ENCODE peak calls at places on chromosomes 6 and 20, in eight cellular contexts. R, B, V, D, A, I, M and E are unnamed samples.

GRCh38 chr20:37841991-37842390 is 60.9 kb upstream of the VSTM2L start:
- DNase-seq in R (no peak), B (no peak), V (no peak), D (no peak), A (no peak), I (no peak), M (no peak), E (no peak)

GRCh38 chr20:35618372-35619131 is 2.9 kb downstream of the SPAG4 start:
- DNase-seq in R (no peak), B (peak), V (peak), D (no peak), A (peak), I (no peak), M (peak), E (peak)

GRCh38 chr6:126266664-126267063 is 73.3 kb upstream of the CENPW start:
- DNase-seq in R (no peak), B (no peak), V (no peak), D (no peak), A (no peak), I (no peak), M (no peak), E (no peak)

GRCh38 chr20:46358336-46359058 is 47.9 kb downstream of the ELMO2 start:
- DNase-seq in R (no peak), B (no peak), V (no peak), D (no peak), A (no peak), I (no peak), M (no peak), E (no peak)

GRCh38 chr6:16148498-16148897 is 19.6 kb downstream of the MYLIP start:
- DNase-seq in R (no peak), B (peak), V (no peak), D (no peak), A (no peak), I (no peak), M (no peak), E (no peak)

GRCh38 chr6:16409531-16410441 is 171.4 kb downstream of the GMPR start:
- DNase-seq in R (peak), B (no peak), V (peak), D (peak), A (peak), I (no peak), M (peak), E (peak)

GRCh38 chr20:49700411-49701185 is 13.1 kb downstream of the B4GALT5 start:
- DNase-seq in R (no peak), B (no peak), V (peak), D (no peak), A (peak), I (no peak), M (peak), E (peak)

GRCh38 chr6:105326216-105326615 is 76.7 kb downstream of the PREP start:
- DNase-seq in R (no peak), B (no peak), V (peak), D (no peak), A (peak), I (no peak), M (peak), E (peak)

GRCh38 chr6:44338228-44339122 is 4.0 kb upstream of the SPATS1 start:
- DNase-seq in R (no peak), B (no peak), V (peak), D (peak), A (peak), I (no peak), M (peak), E (peak)

GRCh38 chr20:58700823-58701222 is 8.2 kb downstream of the NPEPL1 start:
- DNase-seq in R (no peak), B (peak), V (no peak), D (no peak), A (no peak), I (no peak), M (no peak), E (no peak)

GRCh38 chr20:21981607-21982344 is 276.3 kb downstream of the PAX1 start:
- DNase-seq in R (no peak), B (no peak), V (no peak), D (no peak), A (no peak), I (no peak), M (peak), E (peak)

GRCh38 chr6:27545271-27546046 is 72.6 kb upstream of the ZNF184 start:
- DNase-seq in R (no peak), B (no peak), V (peak), D (no peak), A (peak), I (no peak), M (no peak), E (peak)

GRCh38 chr6:89180112-89180511 is 34.3 kb downstream of the PM20D2 start:
- DNase-seq in R (no peak), B (no peak), V (no peak), D (no peak), A (no peak), I (no peak), M (no peak), E (no peak)

GRCh38 chr6:142965164-142965563 is 20.2 kb upstream of the HIVEP2 start:
- DNase-seq in R (no peak), B (no peak), V (no peak), D (no peak), A (no peak), I (no peak), M (no peak), E (no peak)

GRCh38 chr6:490251-491037 is 98.9 kb downstream of the IRF4 start:
- DNase-seq in R (no peak), B (no peak), V (no peak), D (no peak), A (no peak), I (no peak), M (no peak), E (no peak)

GRCh38 chr6:14910692-14911547 is 334.9 kb upstream of the JARID2 start:
- DNase-seq in R (no peak), B (peak), V (no peak), D (peak), A (peak), I (no peak), M (no peak), E (peak)

GRCh38 chr20:61311656-61312387 is 59.8 kb downstream of the CDH4 start:
- DNase-seq in R (no peak), B (no peak), V (peak), D (no peak), A (no peak), I (no peak), M (no peak), E (no peak)

GRCh38 chr6:12291785-12292604 is 1.8 kb downstream of the EDN1 start:
- DNase-seq in R (no peak), B (peak), V (peak), D (no peak), A (peak), I (no peak), M (peak), E (peak)

GRCh38 chr6:142416179-142416578 is 114.4 kb downstream of the ADGRG6 start:
- DNase-seq in R (no peak), B (no peak), V (peak), D (no peak), A (peak), I (peak), M (peak), E (peak)

GRCh38 chr20:35511814-35512420 is 17.5 kb downstream of the C20orf173 start:
- DNase-seq in R (no peak), B (no peak), V (peak), D (no peak), A (peak), I (no peak), M (peak), E (peak)

GRCh38 chr6:137043710-137044365 is 927 bp downstream of the IL20RA start:
- DNase-seq in R (no peak), B (no peak), V (peak), D (no peak), A (peak), I (no peak), M (peak), E (peak)

GRCh38 chr6:111709615-111710398 is 104.1 kb upstream of the TRAF3IP2 start:
- DNase-seq in R (no peak), B (no peak), V (peak), D (peak), A (peak), I (no peak), M (peak), E (peak)
- H3K4me3 ChIP-seq in R (peak), B (no peak), V (no peak), D (no peak), A (no peak), I (no peak), M (peak), E (no peak)

GRCh38 chr20:31676534-31677030 is 38.9 kb downstream of the COX4I2 start:
- DNase-seq in R (no peak), B (no peak), V (no peak), D (no peak), A (no peak), I (no peak), M (peak), E (no peak)
- H3K4me3 ChIP-seq in R (no peak), B (no peak), V (no peak), D (no peak), A (no peak), I (no peak), M (no peak), E (no peak)

DNA sequence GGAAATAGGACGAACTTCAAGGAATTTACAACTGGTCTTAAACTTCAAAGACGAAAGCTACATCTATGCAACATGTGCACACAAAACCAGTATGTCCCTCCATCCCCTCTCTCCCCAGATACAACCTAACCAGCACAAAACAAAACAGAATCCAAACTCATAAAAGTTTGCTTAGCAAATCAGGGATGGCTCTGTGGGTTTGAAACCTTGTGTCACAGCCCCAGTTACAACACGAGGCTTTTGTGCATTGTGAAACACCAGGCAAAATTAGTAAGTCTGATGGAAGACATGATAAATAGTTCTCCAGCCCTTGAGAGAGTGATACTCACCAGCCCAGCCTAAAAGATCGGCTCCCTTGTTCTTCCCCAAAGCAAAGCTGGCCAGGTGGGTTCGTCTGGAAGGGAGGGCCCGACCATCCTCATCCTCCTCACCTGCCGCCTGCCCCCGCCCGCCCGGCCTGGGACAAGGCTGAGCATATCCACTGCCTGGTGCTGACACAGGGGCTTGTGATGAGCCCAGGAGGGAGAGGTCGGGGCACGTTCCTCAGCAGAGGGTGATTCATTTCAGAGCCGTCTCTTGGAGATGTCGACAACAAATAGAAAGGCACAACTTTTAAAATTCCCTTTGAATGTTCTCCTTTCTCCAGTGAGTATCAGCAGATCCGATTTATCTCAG is 198.0 kb downstream of the TFAP2C start:
- DNase-seq in R (no peak), B (no peak), V (peak), D (no peak), A (peak), I (no peak), M (peak), E (peak)
- H3K4me3 ChIP-seq in R (peak), B (no peak), V (peak), D (no peak), A (peak), I (peak), M (no peak), E (no peak)

GRCh38 chr6:3565291-3565690 is 108.4 kb upstream of the SLC22A23 start:
- DNase-seq in R (no peak), B (no peak), V (no peak), D (no peak), A (no peak), I (no peak), M (no peak), E (no peak)
- H3K4me3 ChIP-seq in R (no peak), B (no peak), V (no peak), D (no peak), A (no peak), I (no peak), M (no peak), E (no peak)

GRCh38 chr6:1702580-1703051 is 92.9 kb downstream of the FOXC1 start:
- DNase-seq in R (no peak), B (no peak), V (no peak), D (no peak), A (no peak), I (no peak), M (no peak), E (no peak)
- H3K4me3 ChIP-seq in R (no peak), B (no peak), V (no peak), D (no peak), A (no peak), I (no peak), M (no peak), E (no peak)

GRCh38 chr20:23148721-23149570 is 62.8 kb upstream of the CD93 start:
- DNase-seq in R (no peak), B (no peak), V (no peak), D (peak), A (no peak), I (no peak), M (no peak), E (no peak)

GRCh38 chr20:23146111-23146640 is 60.1 kb upstream of the CD93 start:
- DNase-seq in R (no peak), B (no peak), V (no peak), D (peak), A (no peak), I (no peak), M (no peak), E (no peak)

GRCh38 chr20:23146857-23147256 is 60.7 kb upstream of the CD93 start:
- DNase-seq in R (no peak), B (no peak), V (no peak), D (peak), A (no peak), I (no peak), M (no peak), E (no peak)

GRCh38 chr20:23147964-23148720 is 62.0 kb upstream of the CD93 start:
- DNase-seq in R (no peak), B (peak), V (peak), D (peak), A (peak), I (no peak), M (peak), E (peak)

GRCh38 chr20:23147647-23147963 is 61.5 kb upstream of the CD93 start:
- DNase-seq in R (no peak), B (no peak), V (no peak), D (no peak), A (no peak), I (no peak), M (no peak), E (no peak)
- H3K4me3 ChIP-seq in R (no peak), B (no peak), V (no peak), D (no peak), A (no peak), I (no peak), M (peak), E (no peak)

GRCh38 chr6:29750709-29751108 is 27.5 kb downstream of the HLA-F start:
- DNase-seq in R (no peak), B (no peak), V (no peak), D (peak), A (no peak), I (no peak), M (no peak), E (no peak)

GRCh38 chr6:29747688-29748250 is 24.5 kb downstream of the HLA-F start:
- DNase-seq in R (no peak), B (no peak), V (no peak), D (peak), A (no peak), I (no peak), M (no peak), E (no peak)

GRCh38 chr6:29751480-29751879 is 28.2 kb downstream of the HLA-F start:
- DNase-seq in R (no peak), B (no peak), V (no peak), D (no peak), A (no peak), I (no peak), M (no peak), E (no peak)

GRCh38 chr6:29748391-29749352 is 25.4 kb downstream of the HLA-F start:
- DNase-seq in R (no peak), B (peak), V (peak), D (peak), A (peak), I (no peak), M (peak), E (peak)

DNA sequence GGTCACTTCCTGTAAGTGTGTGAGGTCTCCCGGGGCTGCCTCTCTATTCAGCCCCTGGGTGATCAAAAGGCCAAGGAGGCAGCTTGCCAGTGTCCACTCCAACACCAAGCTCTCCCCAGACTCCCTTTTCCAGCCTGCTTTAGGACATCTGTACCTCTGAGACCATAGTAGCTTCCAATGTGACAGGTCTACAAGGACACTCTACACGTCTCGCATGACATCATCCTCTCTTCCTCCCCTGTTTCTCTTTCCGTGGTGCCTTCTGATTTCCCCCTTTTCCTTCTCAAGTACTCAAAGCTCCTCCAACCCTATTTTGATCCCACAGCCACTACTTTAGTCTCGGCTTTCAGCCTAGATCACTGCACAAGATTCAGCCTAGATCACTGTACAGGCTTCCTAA is 26.4 kb downstream of the HLA-F start:
- DNase-seq in R (no peak), B (no peak), V (no peak), D (no peak), A (no peak), I (no peak), M (no peak), E (no peak)
- H3K4me3 ChIP-seq in R (peak), B (peak), V (no peak), D (peak), A (no peak), I (no peak), M (no peak), E (no peak)

GRCh38 chr6:33772114-33772830 is 16.7 kb downstream of the LEMD2 start:
- DNase-seq in R (no peak), B (peak), V (peak), D (no peak), A (peak), I (no peak), M (no peak), E (peak)

GRCh38 chr6:33770833-33771341 is 18.0 kb downstream of the LEMD2 start:
- DNase-seq in R (no peak), B (no peak), V (no peak), D (peak), A (no peak), I (no peak), M (no peak), E (no peak)

GRCh38 chr6:33770116-33770832 is 18.7 kb downstream of the LEMD2 start:
- DNase-seq in R (no peak), B (peak), V (no peak), D (no peak), A (no peak), I (no peak), M (no peak), E (no peak)

GRCh38 chr6:33772902-33773472 is 15.9 kb downstream of the LEMD2 start:
- DNase-seq in R (no peak), B (peak), V (no peak), D (no peak), A (no peak), I (no peak), M (no peak), E (no peak)

DNA sequence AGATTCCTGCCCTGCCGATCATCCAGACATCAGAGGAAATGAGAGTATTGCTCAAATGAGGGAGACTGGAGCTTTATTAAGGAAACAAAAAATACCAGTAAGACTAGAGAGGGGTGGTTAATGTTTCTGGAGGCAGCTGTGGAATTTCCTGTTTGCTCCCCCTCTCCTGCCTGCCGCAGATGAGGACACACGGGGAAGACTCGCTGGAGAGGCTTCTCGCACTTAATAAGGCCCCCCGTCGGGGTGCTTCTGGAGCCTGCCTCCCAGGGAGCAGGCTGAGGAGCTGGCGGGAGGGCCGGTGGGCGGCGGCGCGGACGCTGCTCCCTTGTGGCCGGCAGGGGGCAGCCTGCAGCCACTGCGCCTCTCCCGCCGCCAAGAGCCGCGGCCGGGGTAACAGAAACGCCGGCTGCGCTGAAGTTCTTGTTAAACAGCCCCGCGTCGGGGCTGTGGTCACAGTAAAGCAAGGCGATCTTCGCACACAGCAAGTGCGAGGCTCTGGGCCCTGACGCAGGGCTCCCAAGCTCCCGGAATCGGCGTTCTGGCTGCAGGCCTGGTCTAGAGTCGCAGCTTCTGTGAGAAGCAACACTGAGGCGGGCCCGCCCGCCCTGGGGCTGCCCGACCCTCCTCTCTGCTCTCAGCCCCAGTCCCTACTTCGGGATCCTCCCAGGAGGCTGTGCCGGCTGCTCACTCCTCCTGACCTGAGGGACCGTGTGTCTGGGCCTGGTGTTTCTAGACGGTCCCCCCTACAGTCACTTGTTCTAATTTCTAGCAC is 17.4 kb downstream of the LEMD2 start:
- DNase-seq in R (no peak), B (peak), V (peak), D (peak), A (peak), I (peak), M (peak), E (peak)
- H3K4me3 ChIP-seq in R (peak), B (no peak), V (no peak), D (peak), A (peak), I (no peak), M (no peak), E (no peak)